ENCODE peak calls at places on chromosome 10, in four cellular contexts. S is GM12878, U is H1, Z is K562. P is an unnamed sample.

GRCh38 chr10:110637558-110638053 is 6.5 kb upstream of the RBM20 start:
- DNase-seq in Z (no peak), S (no peak), U (no peak), P (no peak)

GRCh38 chr10:78964274-78964951 is 104.4 kb upstream of the ZMIZ1 start:
- DNase-seq in S (no peak), U (no peak), Z (no peak), P (no peak)

GRCh38 chr10:95755511-95756004 is 405 bp upstream of the ENTPD1 start:
- DNase-seq in Z (no peak), U (no peak), S (peak), P (no peak)

GRCh38 chr10:86231796-86232560 is 134.6 kb downstream of the GRID1 start:
- DNase-seq in S (no peak), Z (no peak), U (no peak), P (no peak)

GRCh38 chr10:78405231-78405630 is 371.6 kb downstream of the RPS24 start:
- DNase-seq in U (no peak), Z (no peak), S (no peak), P (no peak)

GRCh38 chr10:62623223-62623622 is 181.3 kb upstream of the ADO start:
- DNase-seq in Z (no peak), U (no peak), S (no peak), P (no peak)

GRCh38 chr10:60433684-60434083 is 44.0 kb upstream of the ANK3 start:
- DNase-seq in S (no peak), Z (no peak), U (no peak), P (no peak)

GRCh38 chr10:112383325-112383724 is 9.4 kb downstream of the ACSL5 start:
- DNase-seq in Z (peak), S (no peak), U (no peak), P (peak)

GRCh38 chr10:62037166-62037831 is 135.8 kb downstream of the ARID5B start:
- DNase-seq in Z (no peak), S (no peak), U (no peak), P (no peak)

GRCh38 chr10:104066945-104067344 is 18.7 kb downstream of the COL17A1 start:
- DNase-seq in S (no peak), U (no peak), Z (no peak), P (no peak)

DNA sequence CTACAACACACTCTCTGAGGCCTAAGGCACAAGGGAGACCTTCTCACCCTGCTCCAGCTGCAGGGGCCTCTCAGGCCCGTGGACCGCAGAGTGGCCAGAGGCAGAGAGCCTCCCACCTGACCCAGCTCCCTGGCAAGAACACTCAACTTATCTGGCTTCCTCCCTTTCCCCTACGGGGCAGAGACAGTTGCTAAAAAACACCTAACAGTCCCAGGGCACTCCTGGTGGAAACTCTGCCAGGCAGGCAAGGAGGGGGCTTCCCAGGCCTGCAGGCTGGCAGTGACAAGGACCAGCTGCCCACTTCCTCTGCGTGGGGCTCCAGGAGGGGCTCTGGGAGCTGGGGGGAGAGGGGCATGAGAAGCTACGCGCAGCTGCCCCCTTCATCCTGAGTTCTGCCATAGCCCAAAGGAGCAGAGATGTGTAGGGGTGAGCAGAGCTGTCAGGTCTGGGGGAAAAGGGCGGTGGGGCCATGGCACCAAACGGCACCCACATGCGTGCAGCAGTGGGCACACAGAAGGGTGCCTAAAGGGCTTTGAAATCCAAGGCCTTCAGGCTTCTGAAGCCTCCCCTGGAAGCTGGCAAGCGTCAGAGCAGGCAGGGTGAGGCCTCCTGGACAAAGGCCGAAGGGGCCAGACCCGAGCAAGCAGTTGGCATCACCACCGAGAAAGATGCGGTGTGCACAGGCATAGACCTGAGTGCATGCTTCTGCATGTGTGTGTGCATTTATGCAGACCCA is 14.5 kb downstream of the SPOCK2 start:
- DNase-seq in Z (no peak), S (no peak), U (no peak), P (no peak)
- TF ChIP-seq MAX in Z (no peak), S (no peak), U (no peak), P (no peak)

GRCh38 chr10:13700461-13701144 is 113.8 kb downstream of the PRPF18 start:
- DNase-seq in Z (no peak), S (no peak), U (no peak), P (no peak)
- TF ChIP-seq EGR1 in Z (no peak), S (no peak), U (no peak), P (no peak)

GRCh38 chr10:58184120-58184670 is 83.5 kb downstream of the IPMK start:
- DNase-seq in Z (no peak), S (no peak), U (no peak), P (no peak)

GRCh38 chr10:58189269-58189668 is 78.4 kb downstream of the IPMK start:
- DNase-seq in U (no peak), Z (no peak), S (no peak), P (no peak)
- TF ChIP-seq MAX in U (no peak), Z (no peak), S (no peak), P (no peak)

GRCh38 chr10:5684971-5685763 is 529 bp downstream of the TASOR2 start:
- DNase-seq in S (peak), U (no peak), Z (peak), P (peak)
- TF ChIP-seq EGR1 in S (no peak), U (no peak), Z (peak), P (no peak)

GRCh38 chr10:76299501-76299900 is 868.1 kb downstream of the LRMDA start:
- DNase-seq in S (no peak), U (no peak), Z (no peak), P (no peak)
- TF ChIP-seq MAX in S (no peak), U (no peak), Z (no peak), P (no peak)

P was measured in HCT116.